ENCODE peak calls at places on chromosomes 5 and 9, in six cellular contexts. One of them, this sample, is unnamed.

GRCh38 chr5:73482383-73483193 is 15.7 kb upstream of the BTF3 start:
- DNase-seq in stimulated activated CD4-positive, alpha-beta T cell treated with anti-CD3 and anti-CD28 coated beads, TNF-alpha, amount 100 ng/mL, for 24 hours: no peak
- DNase-seq in EH: peak
- DNase-seq in posterior vena cava: no peak
- DNase-seq in GM13977: no peak
- DNase-seq in substantia nigra: no peak
- DNase-seq in this sample: no peak

GRCh38 chr9:107633375-107633774 is 143.8 kb upstream of the KLF4 start:
- DNase-seq in substantia nigra: no peak
- DNase-seq in stimulated activated CD4-positive, alpha-beta T cell treated with anti-CD3 and anti-CD28 coated beads, TNF-alpha, amount 100 ng/mL, for 24 hours: no peak
- DNase-seq in EH: no peak
- DNase-seq in posterior vena cava: no peak
- DNase-seq in GM13977: no peak
- DNase-seq in this sample: no peak

GRCh38 chr5:111859533-111860270 is 102.7 kb upstream of the NREP start:
- DNase-seq in stimulated activated CD4-positive, alpha-beta T cell treated with anti-CD3 and anti-CD28 coated beads, TNF-alpha, amount 100 ng/mL, for 24 hours: no peak
- DNase-seq in EH: peak
- DNase-seq in substantia nigra: no peak
- DNase-seq in posterior vena cava: no peak
- DNase-seq in GM13977: no peak
- DNase-seq in this sample: no peak

GRCh38 chr9:84324811-84325210 is 15.7 kb downstream of the SLC28A3 start:
- DNase-seq in GM13977: no peak
- DNase-seq in posterior vena cava: no peak
- DNase-seq in EH: no peak
- DNase-seq in stimulated activated CD4-positive, alpha-beta T cell treated with anti-CD3 and anti-CD28 coated beads, TNF-alpha, amount 100 ng/mL, for 24 hours: no peak
- DNase-seq in substantia nigra: no peak
- DNase-seq in this sample: no peak

GRCh38 chr5:14114615-14115251 is 28.4 kb upstream of the TRIO start:
- DNase-seq in substantia nigra: no peak
- DNase-seq in posterior vena cava: no peak
- DNase-seq in stimulated activated CD4-positive, alpha-beta T cell treated with anti-CD3 and anti-CD28 coated beads, TNF-alpha, amount 100 ng/mL, for 24 hours: no peak
- DNase-seq in EH: peak
- DNase-seq in GM13977: no peak
- DNase-seq in this sample: no peak

GRCh38 chr5:116507051-116507537 is 67.5 kb downstream of the SEMA6A start:
- DNase-seq in stimulated activated CD4-positive, alpha-beta T cell treated with anti-CD3 and anti-CD28 coated beads, TNF-alpha, amount 100 ng/mL, for 24 hours: no peak
- DNase-seq in EH: no peak
- DNase-seq in posterior vena cava: no peak
- DNase-seq in GM13977: no peak
- DNase-seq in substantia nigra: no peak
- DNase-seq in this sample: no peak

GRCh38 chr5:146388418-146388817 is 49.8 kb downstream of the POU4F3 start:
- DNase-seq in posterior vena cava: no peak
- DNase-seq in substantia nigra: no peak
- DNase-seq in GM13977: no peak
- DNase-seq in EH: peak
- DNase-seq in stimulated activated CD4-positive, alpha-beta T cell treated with anti-CD3 and anti-CD28 coated beads, TNF-alpha, amount 100 ng/mL, for 24 hours: no peak
- DNase-seq in this sample: no peak

GRCh38 chr5:14160116-14160515 is 17.0 kb downstream of the TRIO start:
- DNase-seq in posterior vena cava: no peak
- DNase-seq in stimulated activated CD4-positive, alpha-beta T cell treated with anti-CD3 and anti-CD28 coated beads, TNF-alpha, amount 100 ng/mL, for 24 hours: no peak
- DNase-seq in substantia nigra: no peak
- DNase-seq in GM13977: no peak
- DNase-seq in EH: no peak
- DNase-seq in this sample: no peak

GRCh38 chr9:109799792-109800191 is 19.8 kb downstream of the PALM2AKAP2 start:
- DNase-seq in EH: peak
- DNase-seq in posterior vena cava: no peak
- DNase-seq in stimulated activated CD4-positive, alpha-beta T cell treated with anti-CD3 and anti-CD28 coated beads, TNF-alpha, amount 100 ng/mL, for 24 hours: no peak
- DNase-seq in GM13977: no peak
- DNase-seq in substantia nigra: no peak
- DNase-seq in this sample: no peak

GRCh38 chr5:142825378-142826089 is 55.4 kb downstream of the ARHGAP26 start:
- DNase-seq in EH: peak
- DNase-seq in GM13977: no peak
- DNase-seq in substantia nigra: no peak
- DNase-seq in posterior vena cava: no peak
- DNase-seq in stimulated activated CD4-positive, alpha-beta T cell treated with anti-CD3 and anti-CD28 coated beads, TNF-alpha, amount 100 ng/mL, for 24 hours: no peak
- DNase-seq in this sample: no peak

GRCh38 chr5:1799602-1800469 is at the start of gene MRPL36:
- DNase-seq in EH: peak
- DNase-seq in posterior vena cava: peak
- DNase-seq in GM13977: peak
- DNase-seq in stimulated activated CD4-positive, alpha-beta T cell treated with anti-CD3 and anti-CD28 coated beads, TNF-alpha, amount 100 ng/mL, for 24 hours: peak
- DNase-seq in substantia nigra: peak
- DNase-seq in this sample: peak

GRCh38 chr9:85166808-85167545 is 497.4 kb downstream of the NTRK2 start:
- DNase-seq in posterior vena cava: no peak
- DNase-seq in GM13977: no peak
- DNase-seq in stimulated activated CD4-positive, alpha-beta T cell treated with anti-CD3 and anti-CD28 coated beads, TNF-alpha, amount 100 ng/mL, for 24 hours: no peak
- DNase-seq in substantia nigra: no peak
- DNase-seq in EH: no peak
- DNase-seq in this sample: no peak

GRCh38 chr5:6473284-6473683 is 24.6 kb downstream of the UBE2QL1 start:
- DNase-seq in GM13977: no peak
- DNase-seq in substantia nigra: no peak
- DNase-seq in posterior vena cava: no peak
- DNase-seq in stimulated activated CD4-positive, alpha-beta T cell treated with anti-CD3 and anti-CD28 coated beads, TNF-alpha, amount 100 ng/mL, for 24 hours: no peak
- DNase-seq in EH: no peak
- DNase-seq in this sample: no peak

GRCh38 chr9:124306098-124306735 is 48.5 kb downstream of the NEK6 start:
- DNase-seq in EH: peak
- DNase-seq in substantia nigra: no peak
- DNase-seq in posterior vena cava: no peak
- DNase-seq in GM13977: no peak
- DNase-seq in stimulated activated CD4-positive, alpha-beta T cell treated with anti-CD3 and anti-CD28 coated beads, TNF-alpha, amount 100 ng/mL, for 24 hours: no peak
- DNase-seq in this sample: no peak

GRCh38 chr9:88400021-88400420 is 11.8 kb downstream of the SPIN1 start:
- DNase-seq in substantia nigra: no peak
- DNase-seq in stimulated activated CD4-positive, alpha-beta T cell treated with anti-CD3 and anti-CD28 coated beads, TNF-alpha, amount 100 ng/mL, for 24 hours: no peak
- DNase-seq in GM13977: no peak
- DNase-seq in posterior vena cava: no peak
- DNase-seq in EH: peak
- DNase-seq in this sample: no peak

GRCh38 chr5:66828551-66829421 is 232.6 kb downstream of the MAST4 start:
- DNase-seq in stimulated activated CD4-positive, alpha-beta T cell treated with anti-CD3 and anti-CD28 coated beads, TNF-alpha, amount 100 ng/mL, for 24 hours: peak
- DNase-seq in GM13977: no peak
- DNase-seq in posterior vena cava: peak
- DNase-seq in EH: peak
- DNase-seq in substantia nigra: peak
- DNase-seq in this sample: peak

GRCh38 chr9:72292874-72293607 is 72.0 kb downstream of the ZFAND5 start:
- DNase-seq in stimulated activated CD4-positive, alpha-beta T cell treated with anti-CD3 and anti-CD28 coated beads, TNF-alpha, amount 100 ng/mL, for 24 hours: no peak
- DNase-seq in substantia nigra: no peak
- DNase-seq in GM13977: no peak
- DNase-seq in EH: peak
- DNase-seq in posterior vena cava: no peak
- DNase-seq in this sample: no peak

GRCh38 chr9:92721548-92721947 is 43.1 kb downstream of the BICD2 start:
- DNase-seq in EH: peak
- DNase-seq in posterior vena cava: no peak
- DNase-seq in GM13977: no peak
- DNase-seq in stimulated activated CD4-positive, alpha-beta T cell treated with anti-CD3 and anti-CD28 coated beads, TNF-alpha, amount 100 ng/mL, for 24 hours: no peak
- DNase-seq in substantia nigra: no peak
- DNase-seq in this sample: no peak

GRCh38 chr5:59864718-59865117 is 28.8 kb downstream of the PDE4D start:
- DNase-seq in posterior vena cava: no peak
- DNase-seq in EH: no peak
- DNase-seq in GM13977: no peak
- DNase-seq in substantia nigra: no peak
- DNase-seq in stimulated activated CD4-positive, alpha-beta T cell treated with anti-CD3 and anti-CD28 coated beads, TNF-alpha, amount 100 ng/mL, for 24 hours: no peak
- DNase-seq in this sample: no peak

GRCh38 chr9:33159760-33160127 is 7.4 kb downstream of the B4GALT1 start:
- DNase-seq in GM13977: peak
- DNase-seq in stimulated activated CD4-positive, alpha-beta T cell treated with anti-CD3 and anti-CD28 coated beads, TNF-alpha, amount 100 ng/mL, for 24 hours: peak
- DNase-seq in EH: peak
- DNase-seq in substantia nigra: no peak
- DNase-seq in posterior vena cava: peak
- DNase-seq in this sample: peak

GRCh38 chr5:23305055-23305454 is 202.4 kb upstream of the PRDM9 start:
- DNase-seq in posterior vena cava: no peak
- DNase-seq in GM13977: no peak
- DNase-seq in stimulated activated CD4-positive, alpha-beta T cell treated with anti-CD3 and anti-CD28 coated beads, TNF-alpha, amount 100 ng/mL, for 24 hours: no peak
- DNase-seq in EH: no peak
- DNase-seq in substantia nigra: no peak
- DNase-seq in this sample: no peak

GRCh38 chr5:94627191-94627590 is 8.7 kb downstream of the SLF1 start:
- DNase-seq in posterior vena cava: no peak
- DNase-seq in EH: no peak
- DNase-seq in GM13977: no peak
- DNase-seq in stimulated activated CD4-positive, alpha-beta T cell treated with anti-CD3 and anti-CD28 coated beads, TNF-alpha, amount 100 ng/mL, for 24 hours: no peak
- DNase-seq in substantia nigra: no peak
- DNase-seq in this sample: no peak

GRCh38 chr5:172334196-172334595 is 50.6 kb upstream of the UBTD2 start:
- DNase-seq in substantia nigra: no peak
- DNase-seq in posterior vena cava: peak
- DNase-seq in GM13977: no peak
- DNase-seq in EH: no peak
- DNase-seq in stimulated activated CD4-positive, alpha-beta T cell treated with anti-CD3 and anti-CD28 coated beads, TNF-alpha, amount 100 ng/mL, for 24 hours: no peak
- DNase-seq in this sample: no peak

GRCh38 chr5:13034048-13034447 is 910.4 kb downstream of the DNAH5 start:
- DNase-seq in GM13977: no peak
- DNase-seq in EH: no peak
- DNase-seq in substantia nigra: no peak
- DNase-seq in posterior vena cava: no peak
- DNase-seq in stimulated activated CD4-positive, alpha-beta T cell treated with anti-CD3 and anti-CD28 coated beads, TNF-alpha, amount 100 ng/mL, for 24 hours: no peak
- DNase-seq in this sample: no peak

GRCh38 chr9:76371901-76372300 is 22.3 kb downstream of the RFK start:
- DNase-seq in posterior vena cava: no peak
- DNase-seq in stimulated activated CD4-positive, alpha-beta T cell treated with anti-CD3 and anti-CD28 coated beads, TNF-alpha, amount 100 ng/mL, for 24 hours: no peak
- DNase-seq in substantia nigra: no peak
- DNase-seq in EH: peak
- DNase-seq in GM13977: no peak
- DNase-seq in this sample: no peak

GRCh38 chr5:81247441-81247972 is 14.4 kb downstream of the CKMT2 start:
- DNase-seq in EH: peak
- DNase-seq in posterior vena cava: no peak
- DNase-seq in GM13977: no peak
- DNase-seq in stimulated activated CD4-positive, alpha-beta T cell treated with anti-CD3 and anti-CD28 coated beads, TNF-alpha, amount 100 ng/mL, for 24 hours: no peak
- DNase-seq in substantia nigra: no peak
- DNase-seq in this sample: no peak

This sample was measured in stimulated activated effector memory CD8-positive, alpha-beta T cell treated with anti-CD3 and anti-CD28 coated beads, Interleukin-12 subunit alpha, Interleukin-12 subunit beta, amount 100 ng/mL, for 72 hours.